ENCODE peak calls at places on chromosomes 4 and X, in seven cellular contexts. H is HT1080; G is activated CD4-positive, alpha-beta T cell treated with anti-CD3 and anti-CD28 coated beads, Interleukin-2, amount 50 U/mL, for 4 hours; Z is glutamatergic neuron; K is stimulated activated CD4-positive, alpha-beta T cell treated with anti-CD3 and anti-CD28 coated beads, Interleukin-2, amount 100 ng/mL, for 48 hours; Y is T follicular helper cell; W is NCI-H774. J is an unnamed sample.

GRCh38 chr4:10100734-10101216 is 15.8 kb downstream of the WDR1 start:
- DNase-seq in H (no peak), G (no peak), Z (no peak), K (no peak), Y (no peak), W (no peak), J (no peak)

GRCh38 chrX:69524765-69525164 is 20.6 kb downstream of the NALF2 start:
- DNase-seq in H (no peak), G (no peak), Z (no peak), K (no peak), Y (no peak), W (no peak), J (no peak)

GRCh38 chr4:109408711-109409110 is 24.9 kb upstream of the SEC24B start:
- DNase-seq in H (no peak), G (no peak), Z (no peak), K (no peak), Y (no peak), W (no peak), J (no peak)

GRCh38 chrX:46715521-46715920 is 43.4 kb downstream of the SLC9A7 start:
- DNase-seq in H (no peak), G (no peak), Z (no peak), K (no peak), Y (no peak), W (no peak), J (no peak)

GRCh38 chr4:125433453-125433852 is 118.7 kb downstream of the FAT4 start:
- DNase-seq in H (peak), G (no peak), Z (no peak), K (no peak), Y (no peak), W (no peak), J (no peak)

GRCh38 chrX:63013549-63013948 is 337.6 kb downstream of the SPIN4 start:
- DNase-seq in H (no peak), G (no peak), Z (no peak), K (no peak), Y (no peak), W (no peak), J (no peak)

GRCh38 chr4:145279122-145279960 is 99.0 kb upstream of the OTUD4 start:
- DNase-seq in H (peak), G (no peak), Z (no peak), K (no peak), Y (no peak), W (peak), J (no peak)

GRCh38 chr4:4990857-4991540 is 28.3 kb downstream of the CYTL1 start:
- DNase-seq in H (peak), G (no peak), Z (no peak), K (no peak), Y (no peak), W (no peak), J (no peak)

GRCh38 chr4:141645611-141646340 is 9.4 kb downstream of the IL15 start:
- DNase-seq in H (peak), G (no peak), Z (no peak), K (no peak), Y (no peak), W (no peak), J (no peak)

GRCh38 chrX:133610056-133610455 is 194.8 kb upstream of the GPC4 start:
- DNase-seq in H (no peak), G (no peak), Z (no peak), K (no peak), Y (no peak), W (no peak), J (no peak)

GRCh38 chrX:73850124-73851013 is 287.4 kb downstream of the CHIC1 start:
- DNase-seq in H (peak), G (no peak), Z (no peak), K (no peak), Y (peak), W (no peak), J (no peak)

GRCh38 chr4:32140636-32141035 is 1420.5 kb downstream of the PCDH7 start:
- DNase-seq in H (peak), G (no peak), Z (no peak), K (no peak), Y (no peak), W (no peak), J (no peak)

GRCh38 chrX:65690057-65690855 is 22.8 kb downstream of the MSN start:
- DNase-seq in H (peak), G (no peak), Z (no peak), K (no peak), Y (no peak), W (no peak), J (no peak)

GRCh38 chrX:46251755-46252154 is 293.5 kb downstream of the ZNF674 start:
- DNase-seq in H (peak), G (no peak), Z (no peak), K (no peak), Y (no peak), W (no peak), J (no peak)

GRCh38 chr4:25484243-25484721 is 107.2 kb downstream of the ANAPC4 start:
- DNase-seq in H (peak), G (no peak), Z (no peak), K (no peak), Y (no peak), W (peak), J (no peak)

GRCh38 chr4:47531241-47531953 is 46.3 kb downstream of the ATP10D start:
- DNase-seq in H (peak), G (peak), Z (no peak), K (peak), Y (no peak), W (no peak), J (peak)

GRCh38 chr4:164446516-164446915 is 307.4 kb upstream of the SMIM31 start:
- DNase-seq in H (peak), G (no peak), Z (no peak), K (no peak), Y (no peak), W (no peak), J (no peak)

GRCh38 chrX:40496728-40497127 is 84.0 kb upstream of the ATP6AP2 start:
- DNase-seq in H (no peak), G (no peak), Z (peak), K (no peak), Y (no peak), W (no peak), J (no peak)

GRCh38 chrX:137427813-137428212 is 138.1 kb upstream of the ZIC3 start:
- DNase-seq in H (no peak), G (no peak), Z (peak), K (no peak), Y (no peak), W (no peak), J (no peak)

GRCh38 chrX:125998432-125998831 is 167.7 kb downstream of the DCAF12L2 start:
- DNase-seq in H (peak), G (no peak), Z (no peak), K (no peak), Y (no peak), W (peak), J (no peak)

GRCh38 chr4:22339491-22339890 is 176.4 kb downstream of the ADGRA3 start:
- DNase-seq in H (no peak), G (no peak), Z (no peak), K (no peak), Y (no peak), W (peak), J (no peak)

GRCh38 chr4:2482693-2483092 is 13.8 kb downstream of the RNF4 start:
- DNase-seq in H (no peak), G (no peak), Z (no peak), K (no peak), Y (no peak), W (no peak), J (no peak)

GRCh38 chrX:136030357-136031225 is 45.4 kb downstream of the SLC9A6 start:
- DNase-seq in H (peak), G (no peak), Z (no peak), K (no peak), Y (no peak), W (no peak), J (no peak)

GRCh38 chr4:38610844-38611550 is 53.0 kb upstream of the KLF3 start:
- DNase-seq in H (no peak), G (no peak), Z (no peak), K (no peak), Y (no peak), W (peak), J (no peak)